ENCODE peak calls at places on chromosomes 7 and 10, in ten cellular contexts. O, X, G, P, D, E, M, V, K and L are unnamed samples. For H3K4me1, the result is how much of the 10 kb centered on the place peaks cover.

GRCh38 chr7:137402535-137403258 is 59.2 kb upstream of the PTN start:
- DNase-seq in O (no peak), X (no peak), G (no peak), P (no peak), D (no peak), E (no peak), M (no peak), V (no peak), K (no peak), L (no peak)

GRCh38 chr7:102077081-102077480 is 209.6 kb upstream of the SH2B2 start:
- DNase-seq in O (no peak), X (no peak), G (no peak), P (no peak), D (no peak), E (no peak), M (no peak), V (no peak), K (no peak), L (no peak)

GRCh38 chr7:44973610-44974401 is 5.0 kb downstream of the MYO1G start:
- DNase-seq in O (no peak), X (no peak), G (no peak), P (peak), D (peak), E (no peak), M (no peak), V (no peak), K (no peak), L (peak)

GRCh38 chr7:52365349-52365748 is 670.1 kb upstream of the POM121L12 start:
- DNase-seq in O (no peak), X (no peak), G (no peak), P (no peak), D (no peak), E (no peak), M (no peak), V (no peak), K (no peak), L (no peak)

GRCh38 chr10:1659221-1659791 is 78.0 kb downstream of the ADARB2 start:
- DNase-seq in O (no peak), X (no peak), G (no peak), P (no peak), D (no peak), E (no peak), M (no peak), V (no peak), K (no peak), L (peak)

GRCh38 chr7:19117870-19118608 is 603 bp upstream of the TWIST1 start:
- DNase-seq in O (peak), X (peak), G (no peak), P (no peak), D (no peak), E (no peak), M (no peak), V (no peak), K (peak), L (no peak)

GRCh38 chr10:13587367-13587766 is 602 bp downstream of the PRPF18 start:
- DNase-seq in O (no peak), X (peak), G (no peak), P (no peak), D (peak), E (no peak), M (peak), V (no peak), K (no peak), L (peak)

GRCh38 chr10:77989081-77989724 is 40.1 kb downstream of the POLR3A start:
- DNase-seq in O (peak), X (peak), G (peak), P (peak), D (no peak), E (no peak), M (no peak), V (no peak), K (no peak), L (peak)

GRCh38 chr10:62895058-62895457 is 78.9 kb upstream of the EGR2 start:
- DNase-seq in O (peak), X (no peak), G (no peak), P (no peak), D (no peak), E (no peak), M (no peak), V (no peak), K (no peak), L (no peak)

GRCh38 chr7:151425670-151426075 is 14.3 kb downstream of the CRYGN start:
- DNase-seq in O (peak), X (peak), G (no peak), P (no peak), D (peak), E (no peak), M (no peak), V (no peak), K (no peak), L (no peak)

GRCh38 chr10:74827045-74827441 is 643 bp downstream of the KAT6B start:
- DNase-seq in O (no peak), X (no peak), G (no peak), P (no peak), D (no peak), E (peak), M (no peak), V (no peak), K (no peak), L (no peak)

GRCh38 chr10:74835963-74836362 is 9.6 kb downstream of the KAT6B start:
- DNase-seq in O (no peak), X (no peak), G (no peak), P (no peak), D (no peak), E (no peak), M (no peak), V (no peak), K (no peak), L (no peak)

GRCh38 chr10:74827694-74828093 is 1.3 kb downstream of the KAT6B start:
- DNase-seq in O (no peak), X (no peak), G (no peak), P (no peak), D (no peak), E (no peak), M (no peak), V (no peak), K (no peak), L (no peak)

GRCh38 chr10:74826142-74827044 is at the start of gene KAT6B:
- DNase-seq in O (peak), X (peak), G (peak), P (peak), D (peak), E (peak), M (peak), V (peak), K (peak), L (peak)

GRCh38 chr10:74831518-74832120 is 5.2 kb downstream of the KAT6B start:
- DNase-seq in O (no peak), X (no peak), G (no peak), P (no peak), D (no peak), E (no peak), M (no peak), V (no peak), K (no peak), L (no peak)
- H3K27ac ChIP-seq in O (no peak), X (no peak), G (peak), P (no peak), D (no peak), E (peak), M (no peak), V (peak), K (no peak), L (no peak)

GRCh38 chr7:114822844-114823243 is 99.0 kb upstream of the MDFIC start:
- DNase-seq in O (no peak), X (no peak), G (no peak), P (no peak), D (no peak), E (no peak), M (no peak), V (no peak), K (no peak), L (no peak)
- TF ChIP-seq POLR2A in O (no peak), X (no peak), G (no peak), P (no peak), D (no peak), E (no peak), M (no peak), V (no peak), K (no peak), L (no peak)

DNA sequence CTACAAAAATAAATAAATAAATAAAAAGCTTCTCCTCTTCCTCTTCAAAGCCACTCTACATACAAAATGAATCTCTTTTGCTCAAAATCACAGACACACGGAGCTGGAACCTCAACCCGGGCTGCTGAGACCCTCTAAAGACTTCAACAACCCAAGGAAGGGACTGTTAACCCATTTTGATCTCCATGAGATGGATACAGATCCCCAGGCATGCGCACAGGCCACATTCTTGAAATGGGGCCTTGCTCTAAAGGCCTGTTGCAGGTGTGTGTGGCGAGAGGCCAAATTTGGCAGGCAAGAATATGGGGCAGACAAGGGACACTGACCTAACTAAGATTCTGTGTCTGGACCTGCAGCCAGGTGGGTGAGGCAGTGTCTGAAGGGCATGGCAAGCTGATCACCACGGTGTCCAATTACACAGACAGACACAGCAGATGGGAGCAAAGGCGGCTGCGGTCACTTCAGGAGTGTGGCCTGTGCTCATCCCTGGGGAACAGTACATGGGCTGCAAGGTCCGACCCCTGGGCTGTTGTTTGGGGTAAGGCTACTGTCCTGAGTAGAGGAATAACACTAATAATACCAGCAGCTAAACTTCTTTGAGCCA is 219.8 kb downstream of the HECW1 start:
- DNase-seq in O (no peak), X (no peak), G (no peak), P (no peak), D (no peak), E (no peak), M (no peak), V (no peak), K (no peak), L (no peak)
- H3K4me1 ChIP-seq in O (under half), X (under half), G (under half), P (under half), D (under half), E (under half), M (under half), V (under half), K (under half), L (under half)

GRCh38 chr10:103666109-103666508 is 172.6 kb downstream of the NEURL1 start:
- DNase-seq in O (peak), X (no peak), G (no peak), P (no peak), D (no peak), E (no peak), M (peak), V (no peak), K (no peak), L (no peak)

GRCh38 chr10:103661951-103662405 is 168.5 kb downstream of the NEURL1 start:
- DNase-seq in O (no peak), X (no peak), G (no peak), P (no peak), D (no peak), E (no peak), M (no peak), V (no peak), K (no peak), L (no peak)

GRCh38 chr10:103665439-103665838 is 171.9 kb downstream of the NEURL1 start:
- DNase-seq in O (no peak), X (no peak), G (no peak), P (no peak), D (no peak), E (no peak), M (peak), V (no peak), K (no peak), L (no peak)

GRCh38 chr10:103661198-103661950 is 167.9 kb downstream of the NEURL1 start:
- DNase-seq in O (peak), X (peak), G (peak), P (peak), D (peak), E (no peak), M (no peak), V (no peak), K (peak), L (peak)

GRCh38 chr10:103663802-103664201 is 170.3 kb downstream of the NEURL1 start:
- DNase-seq in O (no peak), X (no peak), G (no peak), P (peak), D (no peak), E (no peak), M (peak), V (no peak), K (peak), L (no peak)
- H3K27ac ChIP-seq in O (no peak), X (peak), G (peak), P (no peak), D (no peak), E (peak), M (no peak), V (no peak), K (peak), L (peak)

GRCh38 chr7:150322833-150323681 is at the start of the genes ACTR3C and LRRC61:
- DNase-seq in O (no peak), X (peak), G (peak), P (peak), D (peak), E (no peak), M (peak), V (no peak), K (no peak), L (peak)
- TF ChIP-seq POLR2A in O (no peak), X (no peak), G (peak), P (no peak), D (no peak), E (no peak), M (no peak), V (peak), K (no peak), L (no peak)

GRCh38 chr10:34643620-34644019 is 171.5 kb downstream of the PARD3 start:
- DNase-seq in O (no peak), X (no peak), G (no peak), P (no peak), D (no peak), E (no peak), M (no peak), V (no peak), K (no peak), L (no peak)
- H3K4me1 ChIP-seq in O (under half), X (under half), G (under half), P (under half), D (under half), E (under half), M (under half), V (under half), K (under half), L (under half)

GRCh38 chr10:31678139-31678536 is 250.5 kb downstream of the ARHGAP12 start:
- DNase-seq in O (no peak), X (no peak), G (peak), P (no peak), D (no peak), E (no peak), M (no peak), V (no peak), K (no peak), L (no peak)
- H3K27ac ChIP-seq in O (no peak), X (no peak), G (peak), P (no peak), D (no peak), E (peak), M (no peak), V (no peak), K (peak), L (no peak)